ENCODE peak calls at places on chromosomes 1 and 21, in seven cellular contexts. N is right lobe of liver, Z is hippocampal formation, K is SW480, T is AG08395, M is NCI-H510A treated with DMSO at 0.1 percent for 48 hours, Q is SK-N-DZ. C is an unnamed sample.

GRCh38 chr1:201503397-201504176 is 3.3 kb downstream of the CSRP1 start:
- DNase-seq in Q (no peak), N (peak), K (no peak), T (peak), M (peak), Z (no peak), C (peak)

GRCh38 chr1:33351281-33351660 is 30.4 kb upstream of the A3GALT2 start:
- DNase-seq in K (no peak), Z (no peak), T (no peak), N (no peak), M (no peak), Q (no peak), C (no peak)

GRCh38 chr1:242462867-242463266 is 61.6 kb downstream of the PLD5 start:
- DNase-seq in T (no peak), N (no peak), M (no peak), K (no peak), Q (no peak), Z (no peak), C (no peak)

GRCh38 chr1:210373878-210374599 is 45.3 kb downstream of the HHAT start:
- DNase-seq in T (peak), Q (peak), N (peak), M (peak), K (peak), Z (no peak), C (peak)

GRCh38 chr21:25464275-25464674 is 143.0 kb downstream of the MRPL39 start:
- DNase-seq in Q (no peak), Z (no peak), T (no peak), K (no peak), N (no peak), M (no peak), C (peak)

GRCh38 chr1:79042117-79042516 is 35.6 kb upstream of the ADGRL4 start:
- DNase-seq in Q (no peak), M (no peak), K (no peak), T (peak), N (no peak), Z (no peak), C (peak)

GRCh38 chr1:174753131-174753530 is 246.6 kb upstream of the CACYBP start:
- DNase-seq in Z (no peak), N (no peak), Q (no peak), K (no peak), T (no peak), M (no peak), C (no peak)

GRCh38 chr1:1847501-1848289 is 43.2 kb downstream of the GNB1 start:
- DNase-seq in N (no peak), M (no peak), K (no peak), Q (no peak), Z (no peak), T (no peak), C (no peak)

GRCh38 chr1:183239793-183240625 is 53.9 kb downstream of the LAMC2 start:
- DNase-seq in Z (no peak), K (no peak), N (no peak), M (no peak), T (no peak), Q (no peak), C (no peak)

GRCh38 chr1:4275083-4275482 is 375.0 kb upstream of the C1orf174 start:
- DNase-seq in K (no peak), T (no peak), N (no peak), Q (no peak), M (no peak), Z (no peak), C (no peak)

GRCh38 chr1:206570529-206570928 is 41.7 kb downstream of the EIF2D start:
- DNase-seq in Z (no peak), K (no peak), T (no peak), Q (no peak), N (no peak), M (no peak), C (no peak)

GRCh38 chr1:179599623-179600249 is 8.1 kb downstream of the TDRD5 start:
- DNase-seq in Q (peak), T (no peak), K (peak), N (no peak), Z (no peak), M (peak), C (no peak)

GRCh38 chr1:35929730-35930592 is 944 bp upstream of the AGO3 start:
- DNase-seq in N (peak), T (peak), Z (peak), M (peak), K (peak), Q (peak), C (peak)

GRCh38 chr1:165828581-165829329 is 1.3 kb downstream of the UCK2 start:
- DNase-seq in M (peak), N (peak), Q (peak), K (peak), T (peak), Z (peak), C (peak)

GRCh38 chr1:80675469-80675868 is 1125.3 kb upstream of the ADGRL2 start:
- DNase-seq in Z (no peak), M (no peak), K (no peak), N (no peak), T (no peak), Q (no peak), C (no peak)

GRCh38 chr1:26772687-26773086 is 15.1 kb upstream of the PIGV start:
- DNase-seq in K (no peak), T (peak), N (no peak), Q (no peak), M (no peak), Z (no peak), C (peak)

GRCh38 chr1:225070972-225071371 is 141.5 kb downstream of the DNAH14 start:
- DNase-seq in N (no peak), M (no peak), Z (no peak), T (no peak), K (no peak), Q (no peak), C (no peak)

GRCh38 chr1:222161676-222162075 is 386.2 kb downstream of the HHIPL2 start:
- DNase-seq in K (no peak), T (no peak), Q (no peak), Z (no peak), M (no peak), N (no peak), C (peak)

GRCh38 chr1:16012590-16013219 is 5.1 kb downstream of the HSPB7 start:
- DNase-seq in K (peak), N (peak), M (no peak), T (peak), Z (no peak), Q (no peak), C (peak)

GRCh38 chr21:19123525-19123924 is 719.9 kb upstream of the TMPRSS15 start:
- DNase-seq in T (no peak), N (no peak), Q (no peak), Z (no peak), M (no peak), K (no peak), C (no peak)

GRCh38 chr1:178151831-178152230 is 57.9 kb downstream of the RASAL2 start:
- DNase-seq in M (no peak), K (no peak), Q (no peak), T (no peak), N (no peak), Z (no peak), C (no peak)

GRCh38 chr1:84090447-84091244 is 53.4 kb upstream of the PRKACB start:
- DNase-seq in N (no peak), K (no peak), Q (no peak), Z (no peak), T (no peak), M (peak), C (no peak)

GRCh38 chr1:114075546-114076249 is 78.0 kb downstream of the SYT6 start:
- DNase-seq in K (no peak), Q (no peak), M (peak), T (no peak), N (no peak), Z (no peak), C (no peak)

GRCh38 chr1:35030338-35031102 is 1.2 kb downstream of the ZMYM6 start:
- DNase-seq in T (no peak), Z (no peak), M (no peak), Q (no peak), K (no peak), N (no peak), C (no peak)

GRCh38 chr21:43775795-43776430 is at the start of gene CSTB:
- DNase-seq in M (peak), Z (peak), K (peak), T (peak), Q (peak), N (peak), C (no peak)

GRCh38 chr21:35097525-35097924 is 48.4 kb upstream of the RUNX1 start:
- DNase-seq in M (no peak), T (no peak), K (no peak), N (no peak), Q (no peak), Z (no peak), C (no peak)

GRCh38 chr1:200802865-200803512 is 64.3 kb downstream of the CAMSAP2 start:
- DNase-seq in Z (peak), N (peak), K (peak), Q (peak), T (peak), M (peak), C (peak)

GRCh38 chr21:29601072-29601471 is 302.4 kb downstream of the BACH1 start:
- DNase-seq in T (no peak), N (no peak), M (no peak), Q (no peak), Z (no peak), K (no peak), C (no peak)

GRCh38 chr1:45586769-45587168 is 2.9 kb downstream of the NASP start:
- DNase-seq in Q (no peak), N (no peak), M (no peak), K (no peak), T (no peak), Z (no peak), C (no peak)

GRCh38 chr1:108512239-108513071 is 47.4 kb upstream of the EEIG2 start:
- DNase-seq in Z (no peak), K (peak), Q (peak), M (peak), T (peak), N (no peak), C (no peak)

GRCh38 chr1:154595621-154596020 is 12.4 kb downstream of the ADAR start:
- DNase-seq in N (no peak), T (no peak), Q (no peak), K (no peak), M (no peak), Z (no peak), C (no peak)

GRCh38 chr1:152537496-152537895 is 23.2 kb downstream of the CRCT1 start:
- DNase-seq in K (no peak), N (no peak), Z (no peak), T (no peak), M (no peak), Q (no peak), C (no peak)

GRCh38 chr1:37755290-37755689 is 9.6 kb downstream of the EPHA10 start:
- DNase-seq in N (no peak), T (no peak), K (peak), M (no peak), Q (no peak), Z (no peak), C (no peak)

GRCh38 chr1:94552071-94552586 is 10.6 kb upstream of the F3 start:
- DNase-seq in T (no peak), Q (no peak), Z (no peak), M (no peak), N (no peak), K (peak), C (no peak)

GRCh38 chr1:13756557-13757315 is 56.7 kb downstream of the PRDM2 start:
- DNase-seq in M (no peak), N (no peak), K (no peak), Z (no peak), T (no peak), Q (no peak), C (no peak)

GRCh38 chr1:24020032-24020431 is 39.9 kb upstream of the SRSF10 start:
- DNase-seq in Z (no peak), Q (no peak), N (no peak), M (no peak), K (no peak), T (no peak), C (no peak)

GRCh38 chr1:51697160-51697559 is 80.3 kb downstream of the OSBPL9 start:
- DNase-seq in K (no peak), N (no peak), M (no peak), Z (no peak), T (no peak), Q (no peak), C (no peak)

GRCh38 chr21:42233067-42233981 is 14.4 kb downstream of the ABCG1 start:
- DNase-seq in N (peak), M (peak), K (no peak), Q (peak), T (peak), Z (peak), C (no peak)

GRCh38 chr1:78676347-78676982 is 26.8 kb downstream of the IFI44 start:
- DNase-seq in Z (no peak), M (peak), Q (peak), N (no peak), T (peak), K (peak), C (no peak)

C was measured in retinal pigment epithelial cell.